ENCODE peak calls at places on chromosomes 6 and 20, in eight cellular contexts. One of them, this sample, is unnamed.
A peak's percentile ranks its signal among the peaks of the same experiment; 100 is the strongest.

GRCh38 chr20:50251992-50252491 is 61.4 kb downstream of the CEBPB start:
- DNase-seq in foreskin keratinocyte: no peak
- DNase-seq in keratinocyte: no peak
- DNase-seq in AG20443: peak; percentile 77
- DNase-seq in NCI-H1417: no peak
- DNase-seq in germinal center: no peak
- DNase-seq in EH: peak; percentile 83
- DNase-seq in GM12891: no peak
- DNase-seq in this sample: peak; percentile 61

GRCh38 chr20:1830240-1830639 is 65.0 kb upstream of the SIRPA start:
- DNase-seq in EH: peak; percentile 97
- DNase-seq in keratinocyte: peak; percentile 87
- DNase-seq in foreskin keratinocyte: peak; percentile 97
- DNase-seq in AG20443: peak; percentile 97
- DNase-seq in NCI-H1417: no peak
- DNase-seq in GM12891: no peak
- DNase-seq in germinal center: no peak
- DNase-seq in this sample: peak; percentile 84

GRCh38 chr20:58997141-58997770 is 9.8 kb downstream of the CTSZ start:
- DNase-seq in germinal center: no peak
- DNase-seq in NCI-H1417: no peak
- DNase-seq in AG20443: no peak
- DNase-seq in foreskin keratinocyte: no peak
- DNase-seq in EH: no peak
- DNase-seq in keratinocyte: no peak
- DNase-seq in GM12891: no peak
- DNase-seq in this sample: no peak

GRCh38 chr20:50187403-50188051 is 3.1 kb upstream of the CEBPB start:
- DNase-seq in GM12891: no peak
- DNase-seq in NCI-H1417: no peak
- DNase-seq in germinal center: no peak
- DNase-seq in AG20443: peak; percentile 45
- DNase-seq in foreskin keratinocyte: no peak
- DNase-seq in keratinocyte: no peak
- DNase-seq in EH: peak; percentile 58
- DNase-seq in this sample: peak; percentile 55

GRCh38 chr6:105178110-105178509 is 1.7 kb downstream of the POPDC3 start:
- DNase-seq in germinal center: no peak
- DNase-seq in AG20443: peak; percentile 75
- DNase-seq in foreskin keratinocyte: peak; percentile 79
- DNase-seq in keratinocyte: no peak
- DNase-seq in EH: peak; percentile 95
- DNase-seq in GM12891: no peak
- DNase-seq in NCI-H1417: no peak
- DNase-seq in this sample: peak; percentile 73

GRCh38 chr6:43141644-43142043 is 29.4 kb upstream of the SRF start:
- DNase-seq in germinal center: no peak
- DNase-seq in foreskin keratinocyte: no peak
- DNase-seq in AG20443: no peak
- DNase-seq in GM12891: no peak
- DNase-seq in keratinocyte: no peak
- DNase-seq in EH: no peak
- DNase-seq in NCI-H1417: no peak
- DNase-seq in this sample: no peak

GRCh38 chr6:143689852-143690251 is 12.1 kb downstream of the PHACTR2 start:
- DNase-seq in foreskin keratinocyte: no peak
- DNase-seq in germinal center: no peak
- DNase-seq in GM12891: no peak
- DNase-seq in EH: peak; percentile 57
- DNase-seq in NCI-H1417: no peak
- DNase-seq in keratinocyte: no peak
- DNase-seq in AG20443: no peak
- DNase-seq in this sample: peak; percentile 52

GRCh38 chr20:1555952-1556351 is 1.6 kb downstream of the SIRPD start:
- DNase-seq in germinal center: no peak
- DNase-seq in GM12891: no peak
- DNase-seq in AG20443: no peak
- DNase-seq in EH: no peak
- DNase-seq in foreskin keratinocyte: no peak
- DNase-seq in keratinocyte: no peak
- DNase-seq in NCI-H1417: no peak
- DNase-seq in this sample: no peak

GRCh38 chr6:55456016-55456415 is 123.0 kb downstream of the HMGCLL1 start:
- DNase-seq in keratinocyte: no peak
- DNase-seq in NCI-H1417: no peak
- DNase-seq in AG20443: no peak
- DNase-seq in foreskin keratinocyte: no peak
- DNase-seq in GM12891: no peak
- DNase-seq in germinal center: no peak
- DNase-seq in EH: no peak
- DNase-seq in this sample: no peak

GRCh38 chr6:39452306-39452705 is 129.8 kb upstream of the KCNK16 start:
- DNase-seq in keratinocyte: peak; percentile 68
- DNase-seq in germinal center: no peak
- DNase-seq in GM12891: no peak
- DNase-seq in foreskin keratinocyte: peak; percentile 64
- DNase-seq in AG20443: peak; percentile 54
- DNase-seq in EH: peak; percentile 81
- DNase-seq in NCI-H1417: no peak
- DNase-seq in this sample: peak; percentile 22

GRCh38 chr6:35568967-35569606 is 56.4 kb upstream of the TULP1 start:
- DNase-seq in GM12891: no peak
- DNase-seq in NCI-H1417: no peak
- DNase-seq in foreskin keratinocyte: no peak
- DNase-seq in germinal center: peak; percentile 6
- DNase-seq in keratinocyte: no peak
- DNase-seq in EH: peak; percentile 20
- DNase-seq in AG20443: peak; percentile 37
- DNase-seq in this sample: no peak

GRCh38 chr6:51720327-51720726 is 367.1 kb downstream of the PKHD1 start:
- DNase-seq in AG20443: no peak
- DNase-seq in NCI-H1417: no peak
- DNase-seq in EH: no peak
- DNase-seq in germinal center: no peak
- DNase-seq in keratinocyte: no peak
- DNase-seq in foreskin keratinocyte: no peak
- DNase-seq in GM12891: no peak
- DNase-seq in this sample: no peak

GRCh38 chr6:33425668-33426577 is 6.1 kb downstream of the SYNGAP1 start:
- DNase-seq in foreskin keratinocyte: peak; percentile 54
- DNase-seq in germinal center: peak; percentile 76
- DNase-seq in AG20443: peak; percentile 86
- DNase-seq in keratinocyte: no peak
- DNase-seq in EH: peak; percentile 84
- DNase-seq in NCI-H1417: peak; percentile 77
- DNase-seq in GM12891: peak; percentile 75
- DNase-seq in this sample: peak; percentile 91

GRCh38 chr20:2752631-2753455 is 47.6 kb downstream of the CPXM1 start:
- DNase-seq in GM12891: no peak
- DNase-seq in foreskin keratinocyte: no peak
- DNase-seq in AG20443: peak; percentile 75
- DNase-seq in germinal center: peak; percentile 56
- DNase-seq in EH: peak; percentile 53
- DNase-seq in NCI-H1417: peak; percentile 67
- DNase-seq in keratinocyte: no peak
- DNase-seq in this sample: peak; percentile 82

GRCh38 chr20:34552569-34552968 is 5.9 kb upstream of the MAP1LC3A start:
- DNase-seq in GM12891: no peak
- DNase-seq in keratinocyte: no peak
- DNase-seq in NCI-H1417: no peak
- DNase-seq in EH: no peak
- DNase-seq in germinal center: no peak
- DNase-seq in foreskin keratinocyte: no peak
- DNase-seq in AG20443: no peak
- DNase-seq in this sample: no peak

GRCh38 chr6:142944126-142945066 is 580 bp downstream of the HIVEP2 start:
- DNase-seq in AG20443: peak; percentile 82
- DNase-seq in EH: peak; percentile 92
- DNase-seq in keratinocyte: no peak
- DNase-seq in foreskin keratinocyte: peak; percentile 63
- DNase-seq in NCI-H1417: peak; percentile 69
- DNase-seq in germinal center: peak; percentile 84
- DNase-seq in GM12891: peak; percentile 31
- DNase-seq in this sample: peak; percentile 88

GRCh38 chr20:11153819-11154218 is 480.0 kb upstream of the JAG1 start:
- DNase-seq in germinal center: no peak
- DNase-seq in EH: peak; percentile 79
- DNase-seq in GM12891: no peak
- DNase-seq in NCI-H1417: no peak
- DNase-seq in AG20443: peak; percentile 47
- DNase-seq in keratinocyte: no peak
- DNase-seq in foreskin keratinocyte: no peak
- DNase-seq in this sample: peak; percentile 74

GRCh38 chr6:106197441-106197840 is 111.3 kb downstream of the PRDM1 start:
- DNase-seq in keratinocyte: no peak
- DNase-seq in EH: no peak
- DNase-seq in germinal center: no peak
- DNase-seq in foreskin keratinocyte: no peak
- DNase-seq in GM12891: no peak
- DNase-seq in AG20443: no peak
- DNase-seq in NCI-H1417: no peak
- DNase-seq in this sample: no peak

GRCh38 chr6:139882234-139882633 is 507.8 kb upstream of the CITED2 start:
- DNase-seq in GM12891: no peak
- DNase-seq in AG20443: no peak
- DNase-seq in EH: no peak
- DNase-seq in NCI-H1417: peak; percentile 49
- DNase-seq in foreskin keratinocyte: no peak
- DNase-seq in germinal center: no peak
- DNase-seq in keratinocyte: no peak
- DNase-seq in this sample: peak; percentile 55

GRCh38 chr6:8543714-8544113 is 108.4 kb upstream of the SLC35B3 start:
- DNase-seq in NCI-H1417: no peak
- DNase-seq in foreskin keratinocyte: no peak
- DNase-seq in AG20443: no peak
- DNase-seq in keratinocyte: no peak
- DNase-seq in EH: no peak
- DNase-seq in GM12891: no peak
- DNase-seq in germinal center: no peak
- DNase-seq in this sample: no peak

GRCh38 chr6:3226422-3227362 is 761 bp downstream of the TUBB2B start:
- DNase-seq in germinal center: peak; percentile 54
- DNase-seq in GM12891: peak; percentile 57
- DNase-seq in AG20443: no peak
- DNase-seq in foreskin keratinocyte: no peak
- DNase-seq in keratinocyte: no peak
- DNase-seq in EH: peak; percentile 50
- DNase-seq in NCI-H1417: peak; percentile 81
- DNase-seq in this sample: peak; percentile 77

GRCh38 chr6:140271759-140272377 is 897.4 kb upstream of the CITED2 start:
- DNase-seq in NCI-H1417: peak; percentile 87
- DNase-seq in AG20443: no peak
- DNase-seq in GM12891: peak; percentile 11
- DNase-seq in keratinocyte: no peak
- DNase-seq in foreskin keratinocyte: no peak
- DNase-seq in EH: no peak
- DNase-seq in germinal center: no peak
- DNase-seq in this sample: no peak

GRCh38 chr6:149340200-149340599 is 22.7 kb downstream of the TAB2 start:
- DNase-seq in NCI-H1417: no peak
- DNase-seq in EH: no peak
- DNase-seq in germinal center: no peak
- DNase-seq in GM12891: no peak
- DNase-seq in AG20443: no peak
- DNase-seq in foreskin keratinocyte: no peak
- DNase-seq in keratinocyte: no peak
- DNase-seq in this sample: no peak

GRCh38 chr6:150894935-150895686 is 29.6 kb downstream of the MTHFD1L start:
- DNase-seq in keratinocyte: no peak
- DNase-seq in foreskin keratinocyte: no peak
- DNase-seq in AG20443: no peak
- DNase-seq in germinal center: no peak
- DNase-seq in EH: peak; percentile 57
- DNase-seq in GM12891: no peak
- DNase-seq in NCI-H1417: peak; percentile 85
- DNase-seq in this sample: peak; percentile 24

GRCh38 chr20:50610212-50610718 is 81.1 kb downstream of the RIPOR3 start:
- DNase-seq in NCI-H1417: no peak
- DNase-seq in keratinocyte: no peak
- DNase-seq in EH: peak; percentile 13
- DNase-seq in GM12891: no peak
- DNase-seq in foreskin keratinocyte: no peak
- DNase-seq in germinal center: no peak
- DNase-seq in AG20443: no peak
- DNase-seq in this sample: no peak

GRCh38 chr6:10555625-10556309 is 34.6 kb downstream of the GCNT2 start:
- DNase-seq in NCI-H1417: peak; percentile 88
- DNase-seq in EH: peak; percentile 53
- DNase-seq in foreskin keratinocyte: no peak
- DNase-seq in keratinocyte: no peak
- DNase-seq in GM12891: no peak
- DNase-seq in germinal center: no peak
- DNase-seq in AG20443: peak; percentile 62
- DNase-seq in this sample: peak; percentile 64